ENCODE peak calls at places on chromosomes 5 and 9, in seven cellular contexts. F is stomach, B is upper lobe of left lung, H is psoas muscle, C is A673, I is neuronal stem cell, J is testis. O is an unnamed sample. For H3K36me3 and H3K4me1, the result is how much of the 10 kb centered on the place peaks cover.

GRCh38 chr5:129110742-129111141 is 16.2 kb downstream of the ISOC1 start:
- DNase-seq in H (no peak), B (no peak), F (no peak), C (no peak), J (no peak), I (no peak), O (no peak)

GRCh38 chr9:71647094-71647591 is 121.2 kb downstream of the CEMIP2 start:
- DNase-seq in J (peak), C (peak), I (no peak), H (peak), B (peak), F (peak), O (peak)

GRCh38 chr9:32589083-32589713 is 16.2 kb upstream of the NDUFB6 start:
- DNase-seq in I (no peak), H (no peak), B (no peak), F (no peak), J (no peak), C (peak), O (no peak)

GRCh38 chr9:104091708-104092107 is 2.4 kb upstream of the SMC2 start:
- DNase-seq in F (no peak), B (no peak), H (no peak), I (no peak), C (peak), J (peak), O (no peak)

GRCh38 chr5:78542321-78542840 is 106.2 kb downstream of the LHFPL2 start:
- DNase-seq in I (no peak), J (no peak), B (no peak), F (no peak), C (no peak), H (no peak), O (no peak)

GRCh38 chr9:4174781-4175180 is 125.1 kb downstream of the GLIS3 start:
- DNase-seq in H (no peak), F (no peak), J (no peak), I (no peak), B (peak), C (no peak), O (no peak)

GRCh38 chr5:149094996-149095395 is 32.1 kb upstream of the SH3TC2 start:
- DNase-seq in C (no peak), I (no peak), F (no peak), J (no peak), H (no peak), B (no peak), O (no peak)

GRCh38 chr5:34749431-34749872 is 89.5 kb upstream of the TTC23L start:
- DNase-seq in B (no peak), C (no peak), I (no peak), H (no peak), J (no peak), F (no peak), O (no peak)

GRCh38 chr9:19184144-19184917 is 46.2 kb upstream of the DENND4C start:
- DNase-seq in F (peak), J (peak), B (peak), H (peak), C (peak), I (peak), O (peak)

GRCh38 chr9:102514541-102514940 is 480.6 kb upstream of the CYLC2 start:
- DNase-seq in F (peak), I (no peak), C (no peak), B (no peak), H (no peak), J (no peak), O (no peak)

GRCh38 chr5:137300411-137301240 is 198.5 kb downstream of the SPOCK1 start:
- DNase-seq in H (no peak), I (no peak), B (no peak), J (no peak), F (no peak), C (no peak), O (no peak)

GRCh38 chr5:97838214-97838613 is 655.2 kb upstream of the RIOK2 start:
- DNase-seq in I (no peak), F (no peak), B (no peak), H (no peak), J (no peak), C (peak), O (peak)

GRCh38 chr5:7540806-7541205 is 144.9 kb downstream of the ADCY2 start:
- DNase-seq in I (no peak), F (no peak), J (no peak), H (no peak), C (no peak), B (no peak), O (no peak)

GRCh38 chr9:96186601-96187011 is 115.4 kb downstream of the HSD17B3 start:
- DNase-seq in B (peak), F (peak), I (peak), C (no peak), J (peak), H (no peak), O (peak)

GRCh38 chr5:160315968-160316367 is 3.6 kb upstream of the CCNJL start:
- DNase-seq in F (peak), H (no peak), C (peak), J (no peak), I (no peak), B (peak), O (peak)

GRCh38 chr5:59222687-59223511 is 640.0 kb downstream of the RAB3C start:
- DNase-seq in F (no peak), C (no peak), J (no peak), I (no peak), H (no peak), B (no peak), O (no peak)

GRCh38 chr9:36788534-36788933 is 215.8 kb downstream of the MELK start:
- DNase-seq in J (no peak), B (no peak), H (no peak), F (no peak), I (no peak), C (no peak), O (no peak)

GRCh38 chr5:116084231-116084630 is 594 bp upstream of the COMMD10 start:
- DNase-seq in C (no peak), H (no peak), J (peak), I (no peak), B (peak), F (peak), O (peak)

GRCh38 chr9:132762896-132763295 is 92.6 kb downstream of the GTF3C4 start:
- DNase-seq in J (no peak), H (no peak), C (no peak), B (no peak), F (no peak), I (no peak), O (no peak)

GRCh38 chr5:139381837-139382361 is 1.2 kb downstream of the SLC23A1 start:
- DNase-seq in J (no peak), F (no peak), I (no peak), C (no peak), H (no peak), B (no peak), O (no peak)

GRCh38 chr9:9764821-9765220 is 848.0 kb downstream of the PTPRD start:
- DNase-seq in I (no peak), J (no peak), B (no peak), H (no peak), F (no peak), C (no peak), O (no peak)

GRCh38 chr9:124008307-124008854 is 3.2 kb upstream of the LHX2 start:
- DNase-seq in B (no peak), F (no peak), H (no peak), I (peak), J (no peak), C (no peak), O (peak)

GRCh38 chr9:71765693-71766092 is 2.6 kb downstream of the CEMIP2 start:
- DNase-seq in J (no peak), H (no peak), F (no peak), I (no peak), C (no peak), B (no peak), O (no peak)

GRCh38 chr9:86854898-86855523 is 92.3 kb downstream of the GAS1 start:
- DNase-seq in H (no peak), F (no peak), I (peak), J (peak), B (no peak), C (peak), O (peak)

GRCh38 chr9:115115924-115116323 is 2.0 kb downstream of the TNC start:
- DNase-seq in J (no peak), I (no peak), C (peak), F (no peak), B (no peak), H (no peak), O (no peak)

DNA sequence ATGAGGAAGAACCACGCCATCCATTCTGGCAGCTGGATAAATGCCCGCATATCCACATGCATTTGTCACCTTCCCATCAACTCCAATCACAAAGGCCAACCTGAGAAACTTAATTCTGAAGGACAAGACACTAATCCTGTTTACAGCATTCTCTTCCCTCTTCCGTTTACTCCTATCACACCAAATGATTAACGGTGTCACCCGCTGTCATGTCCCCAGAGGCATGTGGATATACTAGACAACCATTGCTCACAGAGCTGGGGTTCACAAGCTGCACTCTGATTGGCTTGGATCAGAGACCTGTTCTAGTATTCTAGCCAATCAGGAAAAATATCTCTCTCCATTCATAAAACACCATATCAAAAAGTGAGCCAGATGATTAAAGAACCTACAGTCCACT is 3.6 kb downstream of the MACROH2A1 start:
- DNase-seq in J (no peak), I (no peak), H (no peak), C (peak), F (no peak), B (no peak), O (no peak)
- H3K27ac ChIP-seq in J (no peak), I (no peak), H (peak), C (no peak), F (peak), B (peak), O (no peak)

DNA sequence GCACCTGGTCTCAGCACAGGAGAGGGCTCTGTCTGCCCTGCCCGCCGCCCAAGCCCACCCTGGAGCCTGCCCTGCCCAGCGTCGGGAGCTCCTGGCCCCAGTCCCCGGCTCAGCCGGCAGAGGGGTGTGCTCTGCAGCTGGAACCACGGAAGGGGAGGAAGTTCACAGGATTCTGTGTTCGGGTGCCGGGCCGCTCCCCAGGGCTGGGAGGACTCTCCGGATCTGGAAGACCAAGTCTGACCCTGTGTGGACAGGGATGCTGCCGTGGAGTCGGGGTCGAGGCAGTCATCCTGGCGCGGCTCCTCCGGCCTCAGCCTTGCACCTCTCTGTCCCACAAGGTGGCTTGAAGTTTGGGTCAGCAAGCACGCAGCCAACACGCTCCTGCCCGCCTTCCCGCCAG is 78.6 kb downstream of the KCNT1 start:
- DNase-seq in C (no peak), F (no peak), H (no peak), J (no peak), B (no peak), I (no peak), O (no peak)
- H3K36me3 ChIP-seq in C (under half), F (under half), H (under half), J (under half), B (under half), I (under half), O (under half)

DNA sequence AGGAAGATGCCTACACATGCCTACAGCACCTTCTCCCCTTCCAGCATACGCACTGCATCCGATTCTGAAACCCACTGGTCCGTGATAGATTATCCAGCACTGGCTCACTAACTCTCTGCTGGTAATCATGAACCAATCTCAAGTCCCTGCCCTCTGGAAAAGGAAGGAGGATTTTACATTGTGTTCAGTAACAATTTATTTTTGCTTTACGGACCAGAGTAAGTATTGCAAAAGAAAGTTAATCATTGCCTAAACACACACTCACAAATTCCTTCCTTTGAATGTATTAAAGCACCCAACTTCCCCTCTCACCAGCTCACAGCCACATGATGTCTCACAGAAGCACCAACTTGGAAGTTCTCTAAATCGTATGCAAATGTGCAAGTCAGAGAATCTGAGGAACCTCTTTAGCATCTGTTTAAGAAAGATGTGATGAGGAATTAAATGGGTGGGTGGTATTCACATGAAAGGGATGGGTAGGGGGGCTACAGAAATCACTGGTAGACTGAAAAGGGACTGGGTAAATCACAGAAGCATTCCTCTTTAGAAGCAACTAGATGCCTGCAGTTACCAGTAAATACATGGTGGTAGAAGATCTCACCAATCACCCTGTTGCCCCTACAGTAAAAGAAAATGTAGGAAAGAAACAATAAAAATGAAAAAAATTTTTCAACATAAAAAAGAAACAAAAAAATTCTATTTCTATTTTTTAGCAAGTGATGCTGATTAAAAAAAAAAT is 8.4 kb downstream of the GNAQ start:
- DNase-seq in H (no peak), B (peak), C (peak), J (no peak), I (no peak), F (peak), O (no peak)
- H3K4me1 ChIP-seq in H (under half), B (half or more), C (half or more), J (under half), I (under half), F (half or more), O (under half)

GRCh38 chr5:132297211-132297940 is 3.2 kb downstream of the SLC22A4 start:
- DNase-seq in I (no peak), C (no peak), F (no peak), H (no peak), B (no peak), J (no peak), O (no peak)
- H3K27ac ChIP-seq in I (no peak), C (no peak), F (no peak), H (peak), B (peak), J (no peak), O (no peak)

GRCh38 chr9:137811283-137811870 is 66.2 kb upstream of the CACNA1B start:
- DNase-seq in B (no peak), H (no peak), F (no peak), J (peak), C (no peak), I (no peak), O (no peak)
- H3K36me3 ChIP-seq in B (half or more), H (half or more), F (half or more), J (under half), C (under half), I (half or more), O (half or more)

DNA sequence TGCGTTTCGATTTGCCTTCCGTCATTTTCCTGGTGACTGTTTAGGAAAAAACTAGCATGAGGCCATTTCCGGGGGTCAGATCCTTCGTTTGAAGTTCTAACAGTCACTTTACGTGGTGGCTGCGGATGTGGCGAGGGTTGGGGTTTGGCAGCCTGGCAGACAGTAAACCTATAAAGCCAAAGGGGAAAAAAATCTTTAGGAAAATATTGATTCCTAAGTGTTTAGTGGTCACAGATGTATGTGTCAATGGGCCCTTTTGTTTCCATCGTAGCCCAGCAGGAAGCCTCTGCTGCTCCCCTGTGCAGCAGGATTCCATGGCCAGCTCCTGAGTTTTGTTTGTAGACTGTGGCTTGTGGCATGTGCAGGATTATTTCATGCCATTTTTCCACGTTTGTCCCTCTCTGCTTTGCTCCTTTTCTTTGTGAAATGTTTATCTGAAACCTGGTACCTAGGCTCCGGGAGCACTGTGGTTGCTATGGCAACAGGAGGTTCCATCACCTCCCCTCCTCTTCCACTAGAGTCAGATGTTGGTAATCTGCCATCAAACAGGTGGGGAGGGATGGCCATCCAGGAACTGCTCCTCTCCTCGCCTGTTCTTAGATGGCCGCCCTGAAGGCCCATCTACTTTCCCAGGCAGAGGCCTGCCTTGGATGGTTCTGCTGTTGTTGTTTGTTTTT is 202.3 kb downstream of the AOPEP start:
- DNase-seq in J (no peak), H (no peak), B (no peak), I (no peak), F (no peak), C (no peak), O (peak)
- H3K4me1 ChIP-seq in J (under half), H (under half), B (under half), I (under half), F (under half), C (under half), O (under half)

O was measured in SJCRH30.